ENCODE peak calls at places on chromosomes 4 and X, in eight cellular contexts. W is fibroblast of mammary gland; Y is stomach; K is AG09309; G is endothelial cell; A is ovary; H is CD4-positive, alpha-beta T cell; S is omental fat pad. J is an unnamed sample.

GRCh38 chrX:26664919-26665318 is 448.9 kb downstream of the MAGEB5 start:
- DNase-seq in W (no peak), Y (no peak), K (no peak), G (no peak), A (no peak), H (no peak), S (no peak), J (no peak)

GRCh38 chr4:101184668-101185067 is 162.7 kb downstream of the PPP3CA start:
- DNase-seq in W (no peak), Y (no peak), K (no peak), G (no peak), A (no peak), H (no peak), S (no peak), J (no peak)

GRCh38 chr4:1029957-1030520 is 18.6 kb downstream of the FGFRL1 start:
- DNase-seq in W (no peak), Y (peak), K (no peak), G (no peak), A (peak), H (no peak), S (no peak), J (peak)

GRCh38 chrX:25277574-25277973 is 261.8 kb upstream of the ARX start:
- DNase-seq in W (no peak), Y (no peak), K (no peak), G (no peak), A (no peak), H (no peak), S (no peak), J (no peak)

GRCh38 chr4:123278755-123279154 is 117.8 kb upstream of the SPRY1 start:
- DNase-seq in W (no peak), Y (no peak), K (no peak), G (no peak), A (no peak), H (no peak), S (no peak), J (no peak)

GRCh38 chrX:26783512-26784225 is 567.7 kb downstream of the MAGEB5 start:
- DNase-seq in W (peak), Y (peak), K (no peak), G (no peak), A (no peak), H (no peak), S (no peak), J (peak)

GRCh38 chr4:38449506-38450174 is 214.4 kb upstream of the KLF3 start:
- DNase-seq in W (peak), Y (no peak), K (peak), G (no peak), A (no peak), H (no peak), S (no peak), J (no peak)

GRCh38 chrX:3142259-3143042 is 101.2 kb downstream of the ARSF start:
- DNase-seq in W (no peak), Y (no peak), K (no peak), G (no peak), A (no peak), H (no peak), S (no peak), J (no peak)

GRCh38 chr4:16692021-16692420 is 206.4 kb downstream of the LDB2 start:
- DNase-seq in W (peak), Y (no peak), K (no peak), G (no peak), A (no peak), H (no peak), S (no peak), J (no peak)

GRCh38 chr4:120921456-120922389 is 803 bp downstream of the PRDM5 start:
- DNase-seq in W (peak), Y (peak), K (no peak), G (peak), A (peak), H (no peak), S (peak), J (peak)

GRCh38 chrX:105837227-105837626 is 14.9 kb downstream of the NRK start:
- DNase-seq in W (peak), Y (no peak), K (no peak), G (no peak), A (peak), H (no peak), S (peak), J (no peak)

GRCh38 chrX:72131317-72132294 is at the start of gene RTL5:
- DNase-seq in W (peak), Y (peak), K (peak), G (peak), A (peak), H (peak), S (no peak), J (peak)

GRCh38 chrX:102154218-102154860 is 1.4 kb downstream of the BEX5 start:
- DNase-seq in W (no peak), Y (no peak), K (no peak), G (peak), A (peak), H (no peak), S (no peak), J (peak)

GRCh38 chr4:151962138-151962845 is 201.5 kb upstream of the GATB start:
- DNase-seq in W (peak), Y (no peak), K (no peak), G (no peak), A (no peak), H (no peak), S (no peak), J (no peak)

GRCh38 chrX:42825201-42825600 is 47.2 kb upstream of the PPP1R2C start:
- DNase-seq in W (no peak), Y (no peak), K (no peak), G (no peak), A (no peak), H (no peak), S (no peak), J (no peak)

GRCh38 chr4:85459736-85460135 is 15.2 kb upstream of the ARHGAP24 start:
- DNase-seq in W (no peak), Y (peak), K (no peak), G (no peak), A (no peak), H (no peak), S (no peak), J (no peak)

GRCh38 chrX:68894513-68895338 is 65.9 kb downstream of the EFNB1 start:
- DNase-seq in W (peak), Y (peak), K (no peak), G (peak), A (peak), H (no peak), S (no peak), J (no peak)

GRCh38 chr4:89754531-89754930 is 82.4 kb downstream of the SNCA start:
- DNase-seq in W (peak), Y (no peak), K (no peak), G (no peak), A (no peak), H (no peak), S (no peak), J (no peak)

GRCh38 chr4:66202870-66203269 is 532.6 kb upstream of the EPHA5 start:
- DNase-seq in W (no peak), Y (no peak), K (no peak), G (no peak), A (no peak), H (no peak), S (no peak), J (no peak)

GRCh38 chr4:179521937-179522336 is 2079.7 kb upstream of the AGA start:
- DNase-seq in W (no peak), Y (no peak), K (no peak), G (no peak), A (no peak), H (no peak), S (no peak), J (no peak)

GRCh38 chrX:55624403-55624802 is 1.2 kb downstream of the FOXR2 start:
- DNase-seq in W (no peak), Y (peak), K (no peak), G (no peak), A (no peak), H (no peak), S (no peak), J (no peak)

GRCh38 chr4:73434311-73434710 is 1.7 kb upstream of the AFP start:
- DNase-seq in W (peak), Y (no peak), K (no peak), G (no peak), A (no peak), H (no peak), S (no peak), J (no peak)
- TF ChIP-seq CTCF in W (peak), Y (no peak), K (peak), G (peak), A (no peak), H (peak), S (no peak), J (peak)

DNA sequence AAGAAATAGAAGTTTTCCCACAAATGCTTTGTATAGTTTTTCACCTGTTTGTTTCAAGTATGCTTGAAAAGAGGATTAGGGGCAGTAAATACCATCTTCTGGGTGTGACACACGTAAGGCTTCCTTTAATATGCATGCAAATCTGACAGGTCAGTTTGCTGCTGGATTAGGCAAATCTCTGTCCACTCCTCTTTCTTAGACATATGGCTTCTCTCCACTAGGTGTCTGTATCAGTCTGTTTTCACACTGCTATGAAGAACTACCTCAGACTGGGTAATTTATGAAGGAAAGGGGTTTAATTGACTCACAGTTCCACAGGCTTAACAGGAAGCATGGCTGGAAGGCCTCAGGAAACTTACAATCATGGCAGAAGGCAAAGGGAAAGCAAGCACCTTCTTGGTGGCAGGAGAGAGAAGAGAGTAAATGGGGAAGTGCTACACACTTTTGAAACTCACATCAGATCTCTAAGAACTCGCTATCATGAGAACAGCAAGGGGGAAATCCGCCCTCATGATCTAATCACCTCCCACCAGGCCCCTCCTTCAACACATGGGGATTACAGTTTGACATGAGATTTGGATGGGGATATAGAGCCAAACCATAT is 66.9 kb downstream of the TAB3 start:
- DNase-seq in W (peak), Y (no peak), K (no peak), G (no peak), A (no peak), H (no peak), S (no peak), J (no peak)
- TF ChIP-seq CTCF in W (no peak), Y (no peak), K (no peak), G (no peak), A (no peak), H (no peak), S (no peak), J (no peak)

GRCh38 chr4:184398741-184399504 is 75.4 kb downstream of the IRF2 start:
- DNase-seq in W (no peak), Y (no peak), K (no peak), G (no peak), A (no peak), H (no peak), S (no peak), J (no peak)

GRCh38 chr4:184397516-184398163 is 76.7 kb downstream of the IRF2 start:
- DNase-seq in W (no peak), Y (no peak), K (no peak), G (no peak), A (no peak), H (no peak), S (no peak), J (no peak)

GRCh38 chr4:184400375-184400870 is 73.9 kb downstream of the IRF2 start:
- DNase-seq in W (peak), Y (no peak), K (peak), G (no peak), A (no peak), H (no peak), S (no peak), J (no peak)

GRCh38 chr4:184400891-184401290 is 73.5 kb downstream of the IRF2 start:
- DNase-seq in W (no peak), Y (no peak), K (no peak), G (no peak), A (no peak), H (no peak), S (no peak), J (no peak)

GRCh38 chr4:184399505-184399893 is 74.9 kb downstream of the IRF2 start:
- DNase-seq in W (no peak), Y (no peak), K (no peak), G (no peak), A (no peak), H (no peak), S (no peak), J (no peak)
- TF ChIP-seq CTCF in W (no peak), Y (no peak), K (no peak), G (no peak), A (no peak), H (no peak), S (no peak), J (no peak)

GRCh38 chrX:143788265-143788664 is 67.7 kb upstream of the SPANXN2 start:
- DNase-seq in W (peak), Y (no peak), K (no peak), G (no peak), A (no peak), H (no peak), S (no peak), J (peak)
- TF ChIP-seq CTCF in W (peak), Y (no peak), K (peak), G (no peak), A (no peak), H (no peak), S (no peak), J (peak)

DNA sequence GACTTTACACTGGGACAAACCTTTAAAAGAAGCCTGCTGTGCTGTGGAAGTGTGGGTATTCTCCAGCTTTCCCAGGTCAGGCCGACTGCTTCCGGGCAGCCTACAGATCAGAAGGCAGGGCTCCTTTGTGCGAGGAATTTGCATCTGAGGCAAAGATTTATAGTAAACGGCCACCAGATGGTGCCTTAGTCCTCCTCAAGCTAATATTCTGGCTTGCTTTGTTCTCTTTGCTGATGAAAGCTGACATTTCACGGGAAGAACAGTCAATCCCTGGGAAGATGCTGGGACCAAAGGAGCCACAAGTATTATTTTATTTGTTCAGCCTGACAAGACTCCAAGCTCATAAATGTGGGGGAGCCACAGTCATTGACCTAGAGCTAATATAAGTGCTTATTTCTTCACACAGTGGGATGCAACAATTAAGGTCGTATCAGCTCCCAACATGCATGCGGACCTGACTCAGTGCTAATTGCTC is 120.8 kb upstream of the TRIM2 start:
- DNase-seq in W (peak), Y (peak), K (peak), G (peak), A (peak), H (peak), S (no peak), J (peak)
- TF ChIP-seq CTCF in W (peak), Y (peak), K (peak), G (peak), A (peak), H (peak), S (no peak), J (peak)

GRCh38 chr4:93879919-93880318 is 51.4 kb downstream of the ATOH1 start:
- DNase-seq in W (no peak), Y (no peak), K (no peak), G (no peak), A (no peak), H (no peak), S (no peak), J (no peak)
- TF ChIP-seq CTCF in W (no peak), Y (no peak), K (no peak), G (no peak), A (no peak), H (no peak), S (no peak), J (no peak)

GRCh38 chr4:61408861-61409260 is 208.7 kb downstream of the ADGRL3 start:
- DNase-seq in W (no peak), Y (no peak), K (no peak), G (no peak), A (no peak), H (no peak), S (no peak), J (no peak)

GRCh38 chr4:61406677-61407076 is 206.6 kb downstream of the ADGRL3 start:
- DNase-seq in W (no peak), Y (no peak), K (no peak), G (no peak), A (no peak), H (no peak), S (no peak), J (no peak)

GRCh38 chr4:61408163-61408562 is 208.0 kb downstream of the ADGRL3 start:
- DNase-seq in W (no peak), Y (no peak), K (no peak), G (no peak), A (no peak), H (no peak), S (no peak), J (no peak)

GRCh38 chr4:61405307-61405706 is 205.2 kb downstream of the ADGRL3 start:
- DNase-seq in W (no peak), Y (no peak), K (no peak), G (no peak), A (no peak), H (no peak), S (no peak), J (no peak)

GRCh38 chr4:61411241-61411640 is 211.1 kb downstream of the ADGRL3 start:
- DNase-seq in W (peak), Y (no peak), K (no peak), G (no peak), A (no peak), H (no peak), S (no peak), J (no peak)
- TF ChIP-seq CTCF in W (no peak), Y (no peak), K (no peak), G (no peak), A (no peak), H (no peak), S (no peak), J (no peak)

GRCh38 chrX:40864972-40865371 is 129.6 kb upstream of the MED14 start:
- DNase-seq in W (peak), Y (no peak), K (no peak), G (no peak), A (no peak), H (no peak), S (no peak), J (no peak)
- TF ChIP-seq CTCF in W (no peak), Y (no peak), K (no peak), G (no peak), A (no peak), H (no peak), S (no peak), J (no peak)

GRCh38 chrX:153921070-153921469 is 5.0 kb downstream of the ARHGAP4 start:
- DNase-seq in W (no peak), Y (no peak), K (no peak), G (no peak), A (no peak), H (no peak), S (no peak), J (no peak)

GRCh38 chrX:153921511-153922285 is 4.4 kb downstream of the ARHGAP4 start:
- DNase-seq in W (no peak), Y (no peak), K (no peak), G (peak), A (peak), H (no peak), S (no peak), J (no peak)

GRCh38 chrX:153922286-153922573 is 3.8 kb downstream of the ARHGAP4 start:
- DNase-seq in W (no peak), Y (no peak), K (no peak), G (no peak), A (no peak), H (no peak), S (no peak), J (no peak)

GRCh38 chrX:153924149-153924861 is 1.8 kb downstream of the ARHGAP4 start:
- DNase-seq in W (peak), Y (peak), K (no peak), G (no peak), A (no peak), H (peak), S (no peak), J (no peak)

DNA sequence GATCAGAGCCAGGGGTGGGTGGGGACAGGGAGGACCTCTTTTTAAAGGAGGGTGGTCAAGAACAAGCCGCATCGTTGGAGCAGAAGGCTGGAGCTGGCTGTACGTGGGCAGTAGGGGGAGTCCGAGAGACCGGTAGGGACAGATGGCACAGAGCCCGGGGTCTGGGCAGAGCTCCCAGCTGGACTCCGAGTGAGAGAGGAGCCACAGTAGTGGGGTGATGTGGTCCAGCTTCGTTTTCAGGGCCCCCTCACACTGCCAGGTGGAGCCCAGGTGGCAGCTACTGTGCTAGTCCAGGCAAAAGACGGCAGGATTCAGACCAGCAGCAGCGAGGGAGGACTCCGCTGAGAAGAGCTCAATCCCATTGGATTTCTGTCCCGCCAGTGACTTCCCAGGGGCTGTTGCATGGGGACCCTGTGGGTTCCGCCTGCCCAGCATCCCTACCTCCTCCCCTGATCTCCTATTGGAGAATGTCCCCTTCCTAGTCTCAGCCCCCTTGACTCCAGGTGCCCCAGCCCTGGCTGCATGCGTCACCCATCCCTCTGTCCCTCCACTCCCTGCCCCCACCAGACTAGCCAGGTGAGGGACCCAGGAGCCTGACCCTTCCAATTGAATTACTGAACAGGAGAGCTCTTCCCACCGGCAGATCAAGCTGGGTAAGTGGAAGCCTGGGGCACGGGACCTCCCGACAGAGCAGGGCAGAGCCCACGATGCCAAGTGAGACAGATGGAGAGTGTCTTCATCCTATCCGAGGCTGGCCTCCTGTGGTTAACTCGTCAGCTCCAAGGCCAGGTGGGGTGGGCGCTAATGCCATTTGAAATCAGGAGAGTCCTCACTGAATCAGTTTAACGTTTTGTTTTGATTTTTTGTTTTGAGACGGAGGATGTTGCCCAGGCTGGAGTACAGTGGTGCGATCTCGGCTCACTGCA is 2.9 kb downstream of the ARHGAP4 start:
- DNase-seq in W (peak), Y (peak), K (no peak), G (no peak), A (peak), H (no peak), S (no peak), J (no peak)
- TF ChIP-seq CTCF in W (peak), Y (no peak), K (peak), G (no peak), A (peak), H (no peak), S (no peak), J (no peak)

DNA sequence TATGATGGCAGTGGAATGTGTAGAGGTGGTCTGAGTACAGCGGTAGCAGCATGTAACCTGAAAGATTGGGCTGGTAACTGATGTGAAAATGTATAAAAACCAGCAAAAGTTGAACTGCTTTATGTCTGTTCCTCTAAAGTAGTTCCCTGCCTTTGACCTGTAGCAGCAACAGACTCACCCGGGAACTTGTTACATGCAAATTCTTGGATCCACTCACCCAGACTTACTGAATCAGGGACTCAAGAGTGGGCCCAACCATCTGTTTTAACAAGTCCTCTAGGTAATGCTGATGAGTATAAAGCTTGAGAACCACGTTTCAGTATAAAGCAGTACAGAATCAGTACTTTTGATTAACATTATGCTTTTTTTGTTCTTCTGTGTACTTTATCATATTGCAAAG is 84.7 kb downstream of the RAP1GDS1 start:
- DNase-seq in W (no peak), Y (no peak), K (no peak), G (no peak), A (no peak), H (no peak), S (no peak), J (no peak)
- TF ChIP-seq CTCF in W (no peak), Y (no peak), K (no peak), G (no peak), A (no peak), H (no peak), S (no peak), J (no peak)